ENCODE peak calls at places on chromosomes 7 and 10, in five cellular contexts. N is GM06990; E is dorsolateral prefrontal cortex; L is GM13977; R is CD4-positive, alpha-beta T cell. K is an unnamed sample.

GRCh38 chr10:77960829-77961329 is 34.3 kb upstream of the DLG5 start:
- DNase-seq in N (no peak), E (no peak), L (no peak), R (no peak), K (no peak)

GRCh38 chr10:124524991-124525653 is 63.5 kb downstream of the LHPP start:
- DNase-seq in N (no peak), E (peak; percentile 69), L (no peak), R (no peak), K (no peak)

GRCh38 chr10:129637010-129637409 is 170.0 kb downstream of the MGMT start:
- DNase-seq in N (no peak), E (no peak), L (no peak), R (no peak), K (no peak)

GRCh38 chr10:6227346-6227745 is 24.6 kb downstream of the PFKFB3 start:
- DNase-seq in N (no peak), E (no peak), L (no peak), R (no peak), K (no peak)

GRCh38 chr10:114911801-114912479 is 26.1 kb upstream of the TRUB1 start:
- DNase-seq in N (no peak), E (no peak), L (no peak), R (no peak), K (no peak)

GRCh38 chr10:15744217-15744865 is 24.6 kb upstream of the ITGA8 start:
- DNase-seq in N (peak; percentile 17), E (no peak), L (peak; percentile 44), R (no peak), K (peak; percentile 54)

GRCh38 chr10:123882681-123883445 is 8.7 kb downstream of the CPXM2 start:
- DNase-seq in N (no peak), E (no peak), L (no peak), R (no peak), K (no peak)

GRCh38 chr10:1399431-1400120 is 337.7 kb downstream of the ADARB2 start:
- DNase-seq in N (no peak), E (no peak), L (no peak), R (no peak), K (no peak)

GRCh38 chr10:116632831-116633600 is 12.3 kb downstream of the PNLIPRP2 start:
- DNase-seq in N (no peak), E (no peak), L (no peak), R (no peak), K (no peak)

GRCh38 chr10:103281753-103282152 is 4.8 kb downstream of the INA start:
- DNase-seq in N (no peak), E (peak; percentile 59), L (no peak), R (no peak), K (peak; percentile 50)

GRCh38 chr10:71493741-71494140 is 97.0 kb downstream of the CDH23 start:
- DNase-seq in N (no peak), E (no peak), L (no peak), R (no peak), K (no peak)

GRCh38 chr10:47458466-47459154 is 25.3 kb downstream of the ANXA8 start:
- DNase-seq in N (no peak), E (no peak), L (no peak), R (no peak), K (no peak)

GRCh38 chr10:30763933-30764332 is 134.4 kb upstream of the LYZL2 start:
- DNase-seq in N (no peak), E (no peak), L (no peak), R (no peak), K (no peak)

GRCh38 chr7:4079366-4079765 is 602.7 kb upstream of the FOXK1 start:
- DNase-seq in N (no peak), E (no peak), L (no peak), R (no peak), K (no peak)

GRCh38 chr7:1418505-1419309 is 40.6 kb downstream of the MICALL2 start:
- DNase-seq in N (no peak), E (no peak), L (no peak), R (no peak), K (no peak)

GRCh38 chr7:73341877-73342276 is 13.9 kb downstream of the FKBP6 start:
- DNase-seq in N (no peak), E (no peak), L (peak; percentile 53), R (no peak), K (no peak)

GRCh38 chr10:34721201-34721840 is 93.8 kb downstream of the PARD3 start:
- DNase-seq in N (no peak), E (no peak), L (no peak), R (no peak), K (no peak)

GRCh38 chr10:110730345-110731055 is 86.4 kb downstream of the RBM20 start:
- DNase-seq in N (no peak), E (no peak), L (no peak), R (no peak), K (no peak)

GRCh38 chr7:42972703-42973500 is 40.7 kb downstream of the MRPL32 start:
- DNase-seq in N (no peak), E (no peak), L (no peak), R (no peak), K (no peak)

GRCh38 chr10:15419279-15419874 is 48.3 kb upstream of the FAM171A1 start:
- DNase-seq in N (no peak), E (peak; percentile 14), L (peak; percentile 43), R (no peak), K (peak; percentile 41)

GRCh38 chr7:46764100-46764941 is 817.6 kb downstream of the TNS3 start:
- DNase-seq in N (no peak), E (no peak), L (no peak), R (no peak), K (no peak)

GRCh38 chr10:71864861-71865473 is 13.9 kb upstream of the PSAP start:
- DNase-seq in N (no peak), E (no peak), L (no peak), R (no peak), K (no peak)

GRCh38 chr7:116173051-116174028 is 37.0 kb upstream of the TES start:
- DNase-seq in N (peak; percentile 42), E (no peak), L (peak; percentile 29), R (no peak), K (peak; percentile 30)

GRCh38 chr7:92042056-92042737 is 92.1 kb downstream of the CYP51A1 start:
- DNase-seq in N (no peak), E (no peak), L (no peak), R (no peak), K (no peak)

GRCh38 chr7:27188666-27189559 is 3.9 kb upstream of the HOXA11 start:
- DNase-seq in N (no peak), E (no peak), L (no peak), R (peak; percentile 58), K (no peak)

GRCh38 chr10:73218466-73219191 is 28.4 kb downstream of the DNAJC9 start:
- DNase-seq in N (no peak), E (no peak), L (no peak), R (no peak), K (no peak)

GRCh38 chr10:31926765-31927596 is 1.6 kb downstream of the ARHGAP12 start:
- DNase-seq in N (no peak), E (no peak), L (no peak), R (no peak), K (no peak)

GRCh38 chr10:111705026-111705425 is 478.5 kb downstream of the GPAM start:
- DNase-seq in N (no peak), E (no peak), L (no peak), R (no peak), K (no peak)

GRCh38 chr10:7563770-7564169 is 103.0 kb downstream of the ITIH5 start:
- DNase-seq in N (no peak), E (peak; percentile 14), L (no peak), R (no peak), K (no peak)

GRCh38 chr7:155001756-155002410 is 1.0 kb downstream of the PAXIP1 start:
- DNase-seq in N (no peak), E (no peak), L (peak; percentile 47), R (no peak), K (no peak)

GRCh38 chr10:130135676-130136213 is 446 bp upstream of the GLRX3 start:
- DNase-seq in N (no peak), E (no peak), L (no peak), R (no peak), K (peak; percentile 15)

GRCh38 chr10:15842493-15843169 is 17.7 kb downstream of the MINDY3 start:
- DNase-seq in N (no peak), E (no peak), L (no peak), R (no peak), K (no peak)

GRCh38 chr10:69895759-69896158 is 94.1 kb downstream of the COL13A1 start:
- DNase-seq in N (no peak), E (no peak), L (no peak), R (no peak), K (no peak)

GRCh38 chr7:135573541-135573940 is 15.8 kb downstream of the NUP205 start:
- DNase-seq in N (no peak), E (no peak), L (no peak), R (no peak), K (no peak)
- TF ChIP-seq CTCF in N (no peak), E (no peak), L (no peak), R (no peak), K (no peak)

GRCh38 chr10:17617031-17617911 is at the start of gene HACD1:
- DNase-seq in N (peak; percentile 51), E (peak; percentile 68), L (peak; percentile 79), R (peak; percentile 31), K (peak; percentile 62)
- TF ChIP-seq CTCF in N (peak; percentile 26), E (peak; percentile 53), L (no peak), R (no peak), K (peak; percentile 36)

DNA sequence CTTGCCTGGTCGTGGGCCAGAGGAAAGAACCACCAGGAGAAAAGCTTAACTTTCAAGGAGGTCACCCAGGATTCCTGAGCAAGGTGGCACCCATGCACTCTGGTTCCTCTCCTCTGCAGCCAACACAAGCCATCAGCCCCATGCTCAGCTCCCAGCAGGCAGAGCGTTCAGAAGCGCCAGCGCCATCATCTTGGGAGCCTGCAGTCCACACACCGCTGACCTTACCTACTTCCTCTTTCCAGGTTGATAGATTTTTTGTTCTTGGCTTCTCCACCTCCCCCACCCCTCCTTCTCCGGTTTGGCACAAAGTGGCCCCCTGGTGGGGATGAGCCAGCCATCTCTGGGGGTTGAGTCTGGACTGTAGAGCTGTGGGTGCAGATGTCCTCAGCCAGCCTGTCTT is 1.7 kb upstream of the WDR86 start:
- DNase-seq in N (no peak), E (no peak), L (no peak), R (no peak), K (no peak)
- TF ChIP-seq CTCF in N (no peak), E (no peak), L (no peak), R (no peak), K (no peak)

GRCh38 chr10:3942930-3943489 is 158.0 kb upstream of the KLF6 start:
- DNase-seq in N (no peak), E (no peak), L (no peak), R (no peak), K (no peak)
- TF ChIP-seq CTCF in N (no peak), E (no peak), L (no peak), R (no peak), K (no peak)